ENCODE peak calls at places on chromosomes 3 and 15, in six cellular contexts. E is suprapubic skin, P is coronary artery, Y is kidney, S is mesenchymal stem cell, V is Peyer's patch. X is an unnamed sample.

GRCh38 chr3:1087066-1087555 is 5.7 kb upstream of the CNTN6 start:
- DNase-seq in E (peak), P (no peak), Y (peak), S (peak), V (no peak), X (peak)

GRCh38 chr15:62792960-62793758 is 249.4 kb upstream of the TPM1 start:
- DNase-seq in E (no peak), P (no peak), Y (no peak), S (peak), V (no peak), X (no peak)

GRCh38 chr3:188929138-188929537 is 242.6 kb upstream of the TPRG1 start:
- DNase-seq in E (no peak), P (no peak), Y (no peak), S (no peak), V (no peak), X (no peak)

GRCh38 chr3:60803812-60804211 is 447.4 kb downstream of the FHIT start:
- DNase-seq in E (no peak), P (no peak), Y (no peak), S (no peak), V (no peak), X (no peak)

GRCh38 chr3:72033709-72034428 is 248.9 kb upstream of the PROK2 start:
- DNase-seq in E (no peak), P (no peak), Y (no peak), S (no peak), V (no peak), X (no peak)

GRCh38 chr3:193928354-193929209 is 207.4 kb upstream of the HES1 start:
- DNase-seq in E (no peak), P (no peak), Y (no peak), S (no peak), V (no peak), X (no peak)

GRCh38 chr3:148255981-148256969 is 441.4 kb upstream of the AGTR1 start:
- DNase-seq in E (no peak), P (no peak), Y (no peak), S (no peak), V (no peak), X (no peak)

GRCh38 chr3:160870327-160870726 is 114.3 kb downstream of the PPM1L start:
- DNase-seq in E (no peak), P (no peak), Y (no peak), S (no peak), V (no peak), X (no peak)

GRCh38 chr3:139672247-139672646 is 5.5 kb downstream of the NMNAT3 start:
- DNase-seq in E (no peak), P (no peak), Y (no peak), S (no peak), V (no peak), X (no peak)

GRCh38 chr15:34065941-34066340 is 26.9 kb upstream of the AVEN start:
- DNase-seq in E (no peak), P (no peak), Y (no peak), S (no peak), V (no peak), X (no peak)

GRCh38 chr3:136249091-136249490 is 1.0 kb upstream of the PCCB start:
- DNase-seq in E (no peak), P (no peak), Y (no peak), S (no peak), V (no peak), X (no peak)

GRCh38 chr3:136249593-136250225 is 431 bp upstream of the PCCB start:
- DNase-seq in E (no peak), P (no peak), Y (no peak), S (no peak), V (no peak), X (no peak)

GRCh38 chr3:136250226-136250861 is at the start of gene PCCB:
- DNase-seq in E (peak), P (peak), Y (peak), S (peak), V (peak), X (peak)

GRCh38 chr3:136250862-136251460 is 821 bp downstream of the PCCB start:
- DNase-seq in E (peak), P (peak), Y (peak), S (peak), V (peak), X (peak)

GRCh38 chr3:136251511-136251910 is 1.4 kb downstream of the PCCB start:
- DNase-seq in E (no peak), P (no peak), Y (no peak), S (no peak), V (no peak), X (no peak)
- H3K27ac ChIP-seq in E (no peak), P (no peak), Y (no peak), S (no peak), V (peak), X (peak)

DNA sequence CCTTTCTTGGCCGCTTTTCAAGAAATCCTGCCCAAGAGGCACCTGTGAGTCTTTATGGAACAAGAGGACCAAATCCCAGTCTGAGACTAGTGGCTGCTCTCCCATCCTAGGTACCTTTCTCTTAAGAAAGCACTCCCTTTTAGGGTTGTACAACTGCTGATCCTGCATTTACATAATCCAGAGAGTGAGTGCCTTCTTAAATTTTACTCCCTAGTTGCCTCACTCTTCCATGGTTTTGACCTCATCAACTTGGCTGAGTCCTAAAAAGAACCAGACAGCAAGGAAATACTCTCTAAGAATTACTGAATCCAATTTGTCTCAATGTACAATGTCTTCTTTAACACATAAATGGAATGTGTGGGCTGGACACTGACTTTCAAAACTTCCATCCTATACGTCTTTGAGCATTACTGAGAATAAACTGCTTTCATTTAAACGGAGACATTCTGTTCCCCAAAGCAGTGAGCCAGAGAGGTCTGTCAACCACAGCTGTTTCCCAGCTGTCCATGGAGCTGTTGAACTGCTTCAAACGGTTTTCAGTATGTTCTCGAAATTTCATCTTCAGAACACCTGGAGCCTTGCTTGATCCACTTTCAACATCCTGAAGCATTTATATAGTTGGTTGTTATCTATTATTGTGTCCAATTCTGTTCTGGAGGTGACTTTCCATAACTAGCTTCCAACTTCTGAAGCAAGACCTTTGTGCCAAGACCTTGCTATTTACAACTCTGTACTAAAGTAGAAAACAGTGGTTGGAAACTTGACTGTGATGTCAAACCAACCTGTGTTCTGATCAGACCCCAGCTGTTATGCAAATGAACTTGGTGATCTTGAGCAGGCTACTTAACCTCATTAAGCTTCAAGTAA is 179.1 kb downstream of the SLC9A9 start:
- DNase-seq in E (no peak), P (no peak), Y (no peak), S (peak), V (peak), X (no peak)
- H3K4me3 ChIP-seq in E (no peak), P (no peak), Y (no peak), S (no peak), V (no peak), X (no peak)

GRCh38 chr3:76310059-76310458 is 524.7 kb upstream of the ZNF717 start:
- DNase-seq in E (no peak), P (no peak), Y (no peak), S (peak), V (no peak), X (no peak)

GRCh38 chr3:76308541-76308940 is 523.2 kb upstream of the ZNF717 start:
- DNase-seq in E (no peak), P (no peak), Y (no peak), S (peak), V (no peak), X (no peak)

GRCh38 chr3:76307556-76307955 is 522.2 kb upstream of the ZNF717 start:
- DNase-seq in E (no peak), P (no peak), Y (no peak), S (peak), V (no peak), X (no peak)

GRCh38 chr3:76310661-76311060 is 525.3 kb upstream of the ZNF717 start:
- DNase-seq in E (no peak), P (no peak), Y (no peak), S (no peak), V (no peak), X (no peak)
- H3K27ac ChIP-seq in E (peak), P (no peak), Y (no peak), S (no peak), V (no peak), X (no peak)

DNA sequence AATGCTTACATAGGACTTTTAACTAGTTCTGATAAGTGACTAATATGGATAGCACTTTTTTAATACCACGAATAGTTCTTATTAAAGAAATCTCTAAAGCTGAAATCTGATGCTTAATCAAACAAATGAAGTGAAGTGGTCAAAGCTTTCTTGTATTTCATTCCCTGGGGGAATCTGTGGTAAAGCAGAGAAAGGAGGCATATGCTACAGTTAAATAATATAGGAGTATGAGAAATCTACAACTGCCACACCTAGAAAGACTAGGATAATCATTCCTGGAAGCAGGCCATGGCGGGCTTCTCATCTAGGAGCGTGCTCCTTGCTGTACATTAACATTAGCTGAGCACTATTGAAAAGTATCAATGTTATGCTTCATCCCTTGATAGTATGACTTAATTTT is 835.7 kb downstream of the OTOL1 start:
- DNase-seq in E (no peak), P (no peak), Y (no peak), S (no peak), V (no peak), X (no peak)
- H3K4me3 ChIP-seq in E (no peak), P (no peak), Y (no peak), S (no peak), V (no peak), X (no peak)